ENCODE peak calls at places on chromosomes 16 and 17, in seven cellular contexts. K is germinal center; M is activated CD8-positive, alpha-beta memory T cell treated with anti-CD3 and anti-CD28 coated beads for 4 hours; Z is aorta; P is AG20443; L is activated CD8-positive, alpha-beta T cell treated with anti-CD3 and anti-CD28 coated beads for 36 hours; Q is endothelial cell of umbilical vein. G is an unnamed sample.

GRCh38 chr17:83144421-83145357 is 65.3 kb downstream of the METRNL start:
- DNase-seq in K (no peak), M (no peak), Z (peak), P (peak), L (no peak), Q (no peak), G (no peak)

GRCh38 chr17:73782231-73782630 is 138.0 kb upstream of the SDK2 start:
- DNase-seq in K (no peak), M (no peak), Z (no peak), P (no peak), L (no peak), Q (no peak), G (no peak)

GRCh38 chr16:81493755-81494433 is 49.3 kb downstream of the CMIP start:
- DNase-seq in K (no peak), M (no peak), Z (peak), P (peak), L (peak), Q (peak), G (no peak)

GRCh38 chr17:1270210-1271019 is at the start of gene BHLHA9:
- DNase-seq in K (no peak), M (no peak), Z (no peak), P (no peak), L (no peak), Q (no peak), G (no peak)

GRCh38 chr16:11613381-11614303 is 26.9 kb upstream of the LITAF start:
- DNase-seq in K (no peak), M (no peak), Z (no peak), P (no peak), L (peak), Q (no peak), G (no peak)

GRCh38 chr17:29086628-29087332 is 43.8 kb downstream of the PIPOX start:
- DNase-seq in K (no peak), M (no peak), Z (no peak), P (no peak), L (no peak), Q (no peak), G (no peak)

GRCh38 chr16:66523861-66524354 is 26.0 kb downstream of the TK2 start:
- DNase-seq in K (peak), M (no peak), Z (peak), P (no peak), L (peak), Q (peak), G (peak)

GRCh38 chr17:80092959-80093358 is 8.4 kb upstream of the GAA start:
- DNase-seq in K (no peak), M (no peak), Z (peak), P (no peak), L (no peak), Q (no peak), G (no peak)

GRCh38 chr16:26198221-26198620 is 506.5 kb downstream of the HS3ST4 start:
- DNase-seq in K (no peak), M (no peak), Z (no peak), P (no peak), L (no peak), Q (no peak), G (no peak)

GRCh38 chr16:22161999-22162657 is at the start of gene SDR42E2:
- DNase-seq in K (peak), M (peak), Z (peak), P (no peak), L (peak), Q (no peak), G (peak)

GRCh38 chr16:35252356-35252936 is 1793.0 kb downstream of the TP53TG3F start:
- DNase-seq in K (no peak), M (no peak), Z (no peak), P (no peak), L (no peak), Q (peak), G (no peak)

GRCh38 chr16:2090819-2091721 is 43.3 kb downstream of the TSC2 start:
- DNase-seq in K (peak), M (no peak), Z (no peak), P (peak), L (no peak), Q (peak), G (no peak)

GRCh38 chr17:49901460-49902331 is 53.8 kb upstream of the TAC4 start:
- DNase-seq in K (peak), M (no peak), Z (no peak), P (peak), L (no peak), Q (no peak), G (no peak)

GRCh38 chr17:40548982-40549680 is 16.1 kb downstream of the CCR7 start:
- DNase-seq in K (no peak), M (no peak), Z (peak), P (peak), L (no peak), Q (peak), G (no peak)

GRCh38 chr16:5064915-5065314 is 841 bp downstream of the C16orf89 start:
- DNase-seq in K (no peak), M (no peak), Z (peak), P (no peak), L (no peak), Q (no peak), G (no peak)

GRCh38 chr16:8686031-8686621 is 11.7 kb downstream of the ABAT start:
- DNase-seq in K (no peak), M (no peak), Z (no peak), P (no peak), L (no peak), Q (no peak), G (no peak)

GRCh38 chr17:64572682-64573154 is 65.9 kb downstream of the CEP95 start:
- DNase-seq in K (no peak), M (no peak), Z (no peak), P (peak), L (peak), Q (peak), G (no peak)

GRCh38 chr17:39563476-39563875 is 44.2 kb downstream of the NEUROD2 start:
- DNase-seq in K (no peak), M (no peak), Z (no peak), P (no peak), L (no peak), Q (peak), G (no peak)